ENCODE peak calls at places on chromosomes 16 and 17, in nine cellular contexts. Q is stimulated activated CD4-positive, alpha-beta T cell treated with anti-CD3 and anti-CD28 coated beads, Interleukin-1b, Interleukin-23, amount 100 ng/mL, for 1 hour; P is Panc1; X is HFFc6; S is HCEC 1CT; J is GM19239; V is mesendoderm; M is nephron progenitor cell; G is EL. T is an unnamed sample.

GRCh38 chr16:84214451-84215066 is 23.6 kb downstream of the ADAD2 start:
- DNase-seq in Q (no peak), P (no peak), X (no peak), S (no peak), J (no peak), V (no peak), M (no peak), G (no peak), T (no peak)

GRCh38 chr16:10866196-10866976 is 10.6 kb upstream of the CIITA start:
- DNase-seq in Q (no peak), P (no peak), X (no peak), S (no peak), J (no peak), V (no peak), M (no peak), G (no peak), T (no peak)

GRCh38 chr16:65154321-65154720 is 32.5 kb upstream of the CDH11 start:
- DNase-seq in Q (no peak), P (no peak), X (no peak), S (no peak), J (no peak), V (peak; percentile 98), M (peak; percentile 55), G (peak; percentile 13), T (peak; percentile 91)

GRCh38 chr17:31226373-31226772 is 70.7 kb downstream of the OMG start:
- DNase-seq in Q (no peak), P (no peak), X (no peak), S (no peak), J (no peak), V (no peak), M (no peak), G (no peak), T (no peak)

GRCh38 chr17:77645441-77646430 is 312.8 kb upstream of the TNRC6C start:
- DNase-seq in Q (no peak), P (no peak), X (no peak), S (no peak), J (no peak), V (peak; percentile 50), M (peak; percentile 41), G (no peak), T (peak; percentile 57)

GRCh38 chr16:54846761-54847160 is 83.9 kb upstream of the IRX5 start:
- DNase-seq in Q (no peak), P (no peak), X (no peak), S (no peak), J (no peak), V (peak; percentile 4), M (no peak), G (no peak), T (no peak)

GRCh38 chr16:49262501-49262900 is 19.1 kb downstream of the CBLN1 start:
- DNase-seq in Q (no peak), P (no peak), X (no peak), S (no peak), J (no peak), V (no peak), M (no peak), G (no peak), T (no peak)

GRCh38 chr16:57689772-57690558 is 4.6 kb upstream of the DRC7 start:
- DNase-seq in Q (no peak), P (no peak), X (no peak), S (no peak), J (peak; percentile 46), V (peak; percentile 70), M (no peak), G (no peak), T (no peak)

GRCh38 chr17:46201491-46201890 is 8.3 kb upstream of the KANSL1 start:
- DNase-seq in Q (no peak), P (no peak), X (no peak), S (no peak), J (no peak), V (no peak), M (no peak), G (no peak), T (no peak)

GRCh38 chr17:74393323-74393942 is 26.1 kb downstream of the GPR142 start:
- DNase-seq in Q (no peak), P (no peak), X (no peak), S (no peak), J (no peak), V (no peak), M (no peak), G (no peak), T (no peak)

GRCh38 chr16:88701541-88702363 is 4.5 kb downstream of the RNF166 start:
- DNase-seq in Q (no peak), P (no peak), X (no peak), S (no peak), J (no peak), V (no peak), M (no peak), G (no peak), T (no peak)

GRCh38 chr16:84481051-84481735 is 23.3 kb downstream of the MEAK7 start:
- DNase-seq in Q (no peak), P (no peak), X (no peak), S (no peak), J (no peak), V (no peak), M (no peak), G (no peak), T (no peak)